ENCODE peak calls at places on chromosomes 3 and 15, in ten cellular contexts. F is CD8-positive, alpha-beta T cell; Z is PC-3; I is mucosa of descending colon; X is mesendoderm; W is psoas muscle; R is CD4-positive, alpha-beta memory T cell; L is Panc1; Q is naive thymus-derived CD4-positive, alpha-beta T cell; U is GM23248. J is an unnamed sample.

GRCh38 chr3:119294402-119294888 is 262 bp downstream of the ARHGAP31 start:
- DNase-seq in I (peak; percentile 73), F (peak; percentile 39), Z (no peak), X (no peak), R (peak; percentile 90), W (peak; percentile 57), L (no peak), U (peak; percentile 67), Q (peak; percentile 59), J (no peak)

GRCh38 chr3:171262431-171262830 is 197.8 kb downstream of the TNIK start:
- DNase-seq in Z (no peak), W (no peak), L (no peak), X (no peak), F (no peak), U (peak; percentile 57), R (no peak), Q (no peak), I (no peak), J (peak; percentile 82)

GRCh38 chr3:46812237-46812791 is 50.9 kb downstream of the MYL3 start:
- DNase-seq in Z (no peak), L (no peak), W (peak; percentile 81), U (peak; percentile 73), I (peak; percentile 83), R (peak; percentile 76), Q (peak; percentile 45), F (peak; percentile 16), X (peak; percentile 90), J (peak; percentile 41)

GRCh38 chr3:31760654-31761053 is 220.4 kb downstream of the OSBPL10 start:
- DNase-seq in U (no peak), F (no peak), L (no peak), Q (no peak), X (no peak), R (no peak), W (no peak), Z (no peak), I (no peak), J (no peak)

GRCh38 chr15:88877906-88878305 is 17.4 kb downstream of the HAPLN3 start:
- DNase-seq in U (no peak), W (no peak), Z (no peak), F (no peak), I (no peak), R (no peak), L (no peak), X (no peak), Q (no peak), J (no peak)

GRCh38 chr15:61654918-61655317 is 405.3 kb downstream of the VPS13C start:
- DNase-seq in U (no peak), F (no peak), Z (no peak), L (no peak), R (no peak), I (no peak), X (peak; percentile 32), Q (no peak), W (peak; percentile 56), J (no peak)

GRCh38 chr15:66921319-66921718 is 144.1 kb upstream of the SMAD3 start:
- DNase-seq in Q (no peak), W (no peak), Z (no peak), X (no peak), I (peak; percentile 28), F (no peak), U (no peak), L (no peak), R (no peak), J (no peak)

GRCh38 chr3:125480656-125481374 is 39.2 kb downstream of the SNX4 start:
- DNase-seq in R (no peak), U (peak; percentile 91), W (no peak), Q (no peak), Z (no peak), I (no peak), L (no peak), F (no peak), X (no peak), J (peak; percentile 74)

GRCh38 chr3:133943639-133944131 is 48.0 kb upstream of the RAB6B start:
- DNase-seq in Z (peak; percentile 88), I (no peak), U (peak; percentile 95), R (no peak), F (no peak), Q (no peak), L (peak; percentile 54), X (no peak), W (no peak), J (peak; percentile 95)

GRCh38 chr3:121096968-121097367 is 189.0 kb downstream of the STXBP5L start:
- DNase-seq in F (no peak), W (no peak), U (no peak), X (peak; percentile 11), L (no peak), R (no peak), I (no peak), Z (peak; percentile 34), Q (no peak), J (no peak)

GRCh38 chr3:102224171-102224570 is 210.6 kb upstream of the ZPLD1 start:
- DNase-seq in I (peak; percentile 60), F (no peak), Q (no peak), L (no peak), U (peak; percentile 39), R (no peak), Z (peak; percentile 70), W (no peak), X (no peak), J (peak; percentile 41)

DNA sequence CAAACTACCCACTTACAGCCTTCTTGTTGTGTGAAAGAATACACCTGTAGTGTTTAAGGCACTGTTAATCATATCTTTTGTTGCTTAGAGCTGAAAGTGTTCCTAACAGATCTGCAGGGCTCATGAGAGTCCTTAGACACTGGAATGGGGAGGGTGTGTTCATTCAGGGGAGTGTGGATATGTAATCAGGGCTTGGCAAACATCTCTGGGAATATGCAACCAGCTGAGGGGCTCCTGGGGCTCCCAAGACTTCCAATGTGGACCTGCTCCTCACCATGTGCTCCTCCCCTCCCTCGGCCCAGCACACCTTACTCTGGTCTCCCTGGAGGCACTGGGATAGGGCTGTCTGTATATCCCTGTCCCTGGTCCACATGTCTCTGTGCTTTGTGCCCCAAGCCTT is 30.3 kb upstream of the MFSD1 start:
- DNase-seq in X (no peak), L (no peak), F (no peak), U (no peak), R (no peak), Q (no peak), Z (peak; percentile 68), I (no peak), W (no peak), J (no peak)
- H3K4me1 ChIP-seq in X (no peaks in the 10 kb centered on the region), L (peaks cover 24% of the 10 kb centered on the region), F (no peaks in the 10 kb centered on the region), U (peaks cover 30% of the 10 kb centered on the region), R (no peaks in the 10 kb centered on the region), Q (no peaks in the 10 kb centered on the region), Z (peaks cover 79% of the 10 kb centered on the region), I (peaks cover 10% of the 10 kb centered on the region), W (peaks cover 23% of the 10 kb centered on the region), J (peaks cover 32% of the 10 kb centered on the region)

GRCh38 chr15:44718927-44719292 is 7.6 kb downstream of the B2M start:
- DNase-seq in R (no peak), Z (no peak), Q (peak; percentile 14), W (no peak), L (no peak), U (no peak), X (no peak), F (no peak), I (no peak), J (no peak)

GRCh38 chr15:44718180-44718926 is 7.0 kb downstream of the B2M start:
- DNase-seq in Q (peak; percentile 15), X (no peak), F (no peak), I (no peak), R (peak; percentile 50), L (no peak), U (no peak), Z (no peak), W (no peak), J (no peak)

GRCh38 chr15:44720460-44721185 is 9.3 kb downstream of the B2M start:
- DNase-seq in Z (no peak), L (no peak), F (no peak), R (peak; percentile 52), Q (peak; percentile 33), W (no peak), X (no peak), I (no peak), U (no peak), J (no peak)

GRCh38 chr15:44719293-44719999 is 8.1 kb downstream of the B2M start:
- DNase-seq in L (no peak), F (peak; percentile 44), U (no peak), W (no peak), Z (peak; percentile 25), X (no peak), R (peak; percentile 79), I (peak; percentile 34), Q (peak; percentile 79), J (peak; percentile 21)

DNA sequence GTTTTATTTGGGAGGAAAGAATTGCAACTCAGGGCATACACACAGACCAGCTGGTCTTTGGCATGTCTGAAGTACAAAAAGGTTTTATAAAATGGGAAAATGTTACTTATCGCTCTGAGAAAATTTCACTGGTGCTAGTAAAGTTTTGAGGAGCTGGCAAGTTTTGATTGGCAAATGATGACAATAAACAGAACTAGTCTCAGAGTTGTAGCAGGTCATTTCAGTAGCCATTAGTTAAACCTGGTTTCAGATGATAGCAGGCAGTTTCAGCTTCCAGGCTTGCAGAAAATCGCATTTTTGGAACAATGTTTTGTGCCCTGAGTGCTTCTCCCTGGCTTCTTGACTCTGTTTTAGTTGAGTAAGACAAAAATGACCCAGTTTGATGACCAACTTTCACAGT is 10.7 kb downstream of the B2M start:
- DNase-seq in X (no peak), L (no peak), Q (no peak), R (no peak), I (no peak), W (no peak), Z (no peak), F (no peak), U (no peak), J (no peak)
- H3K4me1 ChIP-seq in X (peaks cover 6% of the 10 kb centered on the region), L (peaks cover 35% of the 10 kb centered on the region), Q (peaks cover 85% of the 10 kb centered on the region), R (peaks cover 97% of the 10 kb centered on the region), I (peaks cover 30% of the 10 kb centered on the region), W (peaks cover 3% of the 10 kb centered on the region), Z (peaks cover 13% of the 10 kb centered on the region), F (peaks cover 93% of the 10 kb centered on the region), U (peaks cover 12% of the 10 kb centered on the region), J (peaks cover 10% of the 10 kb centered on the region)

DNA sequence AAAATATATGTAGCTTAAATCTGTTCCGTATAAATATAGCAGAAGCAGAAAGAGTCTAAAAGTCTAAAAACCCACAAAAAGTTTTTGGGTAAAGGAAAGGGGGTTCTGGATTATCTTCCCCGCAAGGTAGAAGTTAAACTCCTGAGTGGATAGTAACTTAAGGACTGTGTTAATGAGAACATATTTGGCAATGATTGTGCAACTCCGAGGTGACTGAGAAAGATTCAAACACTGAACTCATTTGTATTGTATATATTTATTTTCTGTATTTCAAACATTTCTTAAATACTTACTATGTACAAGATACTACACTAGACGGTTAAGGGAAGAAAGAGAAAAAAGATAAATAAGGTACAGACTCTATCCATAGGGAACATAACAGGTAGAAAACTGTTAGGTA is 72.7 kb upstream of the PPIB start:
- DNase-seq in W (no peak), U (no peak), F (no peak), Q (no peak), L (no peak), R (no peak), I (no peak), Z (no peak), X (no peak), J (no peak)
- H3K4me1 ChIP-seq in W (no peaks in the 10 kb centered on the region), U (peaks cover 19% of the 10 kb centered on the region), F (no peaks in the 10 kb centered on the region), Q (no peaks in the 10 kb centered on the region), L (peaks cover 4% of the 10 kb centered on the region), R (peaks cover 5% of the 10 kb centered on the region), I (peaks cover 17% of the 10 kb centered on the region), Z (peaks cover 12% of the 10 kb centered on the region), X (peaks cover 2% of the 10 kb centered on the region), J (peaks cover 2% of the 10 kb centered on the region)

DNA sequence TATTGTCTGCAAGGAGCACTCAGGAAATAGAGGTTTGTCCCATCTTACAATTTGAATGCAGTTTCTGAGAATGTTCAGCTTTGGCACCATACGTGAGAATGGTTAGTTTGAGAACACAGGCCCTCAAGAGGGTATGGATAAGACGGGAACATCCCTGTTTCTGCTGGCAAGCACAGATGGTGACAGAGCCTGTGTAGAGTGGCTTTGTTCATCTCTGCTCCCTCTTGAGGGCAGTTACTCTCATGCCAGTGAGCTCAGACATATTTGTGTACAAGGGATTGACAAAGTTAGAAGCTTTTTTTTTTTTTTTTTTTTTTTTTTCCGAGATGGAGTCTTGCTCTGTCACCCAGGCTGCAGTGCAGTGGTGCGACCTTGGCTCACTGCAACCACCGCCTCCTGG is 71.5 kb upstream of the FILIP1L start:
- DNase-seq in L (no peak), R (no peak), W (no peak), Q (no peak), U (peak; percentile 30), I (no peak), Z (no peak), F (no peak), X (no peak), J (no peak)
- H3K4me1 ChIP-seq in L (no peaks in the 10 kb centered on the region), R (no peaks in the 10 kb centered on the region), W (peaks cover 6% of the 10 kb centered on the region), Q (no peaks in the 10 kb centered on the region), U (peaks cover 12% of the 10 kb centered on the region), I (no peaks in the 10 kb centered on the region), Z (no peaks in the 10 kb centered on the region), F (no peaks in the 10 kb centered on the region), X (no peaks in the 10 kb centered on the region), J (peaks cover 4% of the 10 kb centered on the region)